ENCODE peak calls at places on chromosome 6, in four cellular contexts. Q is fibroblast of pulmonary artery, N is GM12878, W is ascending aorta. H is an unnamed sample.

GRCh38 chr6:67639161-67639560 is 995.9 kb upstream of the ADGRB3 start:
- DNase-seq in Q (peak), N (no peak), W (no peak), H (no peak)

GRCh38 chr6:155389130-155389529 is 66.5 kb downstream of the NOX3 start:
- DNase-seq in Q (peak), N (no peak), W (no peak), H (no peak)

GRCh38 chr6:45326698-45327417 is 1.3 kb upstream of the RUNX2 start:
- DNase-seq in Q (no peak), N (no peak), W (no peak), H (no peak)

GRCh38 chr6:2102316-2102883 is 143.0 kb downstream of the GMDS start:
- DNase-seq in Q (peak), N (no peak), W (no peak), H (no peak)

GRCh38 chr6:128731249-128732165 is 151.4 kb upstream of the LAMA2 start:
- DNase-seq in Q (peak), N (no peak), W (no peak), H (peak)

GRCh38 chr6:144219056-144219685 is 66.0 kb upstream of the UTRN start:
- DNase-seq in Q (peak), N (peak), W (no peak), H (no peak)

GRCh38 chr6:167932468-167933276 is 64.8 kb upstream of the KIF25 start:
- DNase-seq in Q (no peak), N (no peak), W (no peak), H (no peak)

GRCh38 chr6:130796313-130796905 is 30.8 kb upstream of the SMLR1 start:
- DNase-seq in Q (peak), N (no peak), W (no peak), H (no peak)

GRCh38 chr6:164039954-164040375 is 625.4 kb downstream of the QKI start:
- DNase-seq in Q (peak), N (no peak), W (no peak), H (peak)

GRCh38 chr6:44676246-44676790 is 288.8 kb downstream of the CDC5L start:
- DNase-seq in Q (no peak), N (no peak), W (no peak), H (no peak)

GRCh38 chr6:158376650-158377081 is 64.4 kb downstream of the TULP4 start:
- DNase-seq in Q (peak), N (no peak), W (no peak), H (no peak)

GRCh38 chr6:35562060-35562459 is 49.4 kb upstream of the TULP1 start:
- DNase-seq in Q (no peak), N (no peak), W (no peak), H (no peak)

GRCh38 chr6:16146527-16146955 is 17.7 kb downstream of the MYLIP start:
- DNase-seq in Q (no peak), N (no peak), W (no peak), H (no peak)

GRCh38 chr6:137297887-137298286 is 78.7 kb upstream of the IFNGR1 start:
- DNase-seq in Q (peak), N (no peak), W (no peak), H (no peak)

GRCh38 chr6:156862711-156863110 is 85.5 kb downstream of the ARID1B start:
- DNase-seq in Q (no peak), N (no peak), W (no peak), H (peak)

GRCh38 chr6:156984178-156984738 is 207.1 kb downstream of the ARID1B start:
- DNase-seq in Q (no peak), N (no peak), W (no peak), H (peak)

GRCh38 chr6:157241411-157241979 is 81.8 kb downstream of the TMEM242 start:
- DNase-seq in Q (no peak), N (no peak), W (no peak), H (no peak)

GRCh38 chr6:13908955-13909381 is 15.8 kb upstream of the RNF182 start:
- DNase-seq in Q (peak), N (peak), W (no peak), H (peak)

GRCh38 chr6:18277181-18278006 is 13.1 kb upstream of the DEK start:
- DNase-seq in Q (no peak), N (no peak), W (no peak), H (no peak)

GRCh38 chr6:32627831-32628230 is 9.4 kb upstream of the HLA-DQA1 start:
- DNase-seq in Q (peak), N (peak), W (peak), H (peak)

GRCh38 chr6:148550569-148550968 is 196.3 kb upstream of the UST start:
- DNase-seq in Q (peak), N (no peak), W (no peak), H (no peak)

GRCh38 chr6:91782789-91783188 is 1195.9 kb upstream of the MAP3K7 start:
- DNase-seq in Q (no peak), N (no peak), W (no peak), H (no peak)

GRCh38 chr6:6875818-6876470 is 231.8 kb upstream of the RREB1 start:
- DNase-seq in Q (peak), N (no peak), W (no peak), H (no peak)

GRCh38 chr6:35011096-35012041 is 122.3 kb downstream of the ANKS1A start:
- DNase-seq in Q (no peak), N (no peak), W (no peak), H (peak)

DNA sequence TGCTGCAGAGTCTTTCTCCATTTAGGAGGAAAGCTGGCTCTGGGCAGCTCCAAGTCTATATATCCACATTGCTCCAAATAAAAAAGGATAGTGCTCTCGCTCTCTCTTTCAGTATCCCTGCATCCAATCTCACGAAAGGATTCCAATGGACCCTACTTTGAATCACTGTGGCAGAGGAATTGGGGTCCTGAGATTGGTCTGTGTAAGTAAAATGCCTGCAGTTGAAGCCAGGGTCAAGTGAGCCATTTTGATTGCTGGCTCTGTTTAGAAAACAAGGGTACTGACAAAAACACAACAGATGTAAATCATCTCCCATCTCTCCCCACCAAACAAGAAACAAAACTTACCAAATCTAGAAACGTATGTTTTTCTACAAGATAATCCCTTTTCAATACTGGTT is 45.5 kb downstream of the RSPO3 start:
- DNase-seq in Q (no peak), N (no peak), W (no peak), H (no peak)
- TF ChIP-seq CTCF in Q (no peak), N (no peak), W (no peak), H (no peak)

GRCh38 chr6:3977875-3978711 is 100.8 kb downstream of the FAM217A start:
- DNase-seq in Q (peak), N (peak), W (peak), H (peak)
- TF ChIP-seq CTCF in Q (peak), N (peak), W (peak), H (peak)

GRCh38 chr6:135179920-135180457 is 1.1 kb upstream of the MYB start:
- DNase-seq in Q (no peak), N (no peak), W (no peak), H (peak)

GRCh38 chr6:135181333-135182119 is 418 bp downstream of the MYB start:
- DNase-seq in Q (no peak), N (no peak), W (peak), H (peak)

GRCh38 chr6:135182993-135183531 is 2.0 kb downstream of the MYB start:
- DNase-seq in Q (no peak), N (no peak), W (no peak), H (peak)

GRCh38 chr6:135182120-135182992 is 1.2 kb downstream of the MYB start:
- DNase-seq in Q (no peak), N (no peak), W (no peak), H (peak)

GRCh38 chr6:135180458-135181332 is at the start of gene MYB:
- DNase-seq in Q (peak), N (no peak), W (peak), H (peak)
- TF ChIP-seq CTCF in Q (no peak), N (no peak), W (no peak), H (no peak)

DNA sequence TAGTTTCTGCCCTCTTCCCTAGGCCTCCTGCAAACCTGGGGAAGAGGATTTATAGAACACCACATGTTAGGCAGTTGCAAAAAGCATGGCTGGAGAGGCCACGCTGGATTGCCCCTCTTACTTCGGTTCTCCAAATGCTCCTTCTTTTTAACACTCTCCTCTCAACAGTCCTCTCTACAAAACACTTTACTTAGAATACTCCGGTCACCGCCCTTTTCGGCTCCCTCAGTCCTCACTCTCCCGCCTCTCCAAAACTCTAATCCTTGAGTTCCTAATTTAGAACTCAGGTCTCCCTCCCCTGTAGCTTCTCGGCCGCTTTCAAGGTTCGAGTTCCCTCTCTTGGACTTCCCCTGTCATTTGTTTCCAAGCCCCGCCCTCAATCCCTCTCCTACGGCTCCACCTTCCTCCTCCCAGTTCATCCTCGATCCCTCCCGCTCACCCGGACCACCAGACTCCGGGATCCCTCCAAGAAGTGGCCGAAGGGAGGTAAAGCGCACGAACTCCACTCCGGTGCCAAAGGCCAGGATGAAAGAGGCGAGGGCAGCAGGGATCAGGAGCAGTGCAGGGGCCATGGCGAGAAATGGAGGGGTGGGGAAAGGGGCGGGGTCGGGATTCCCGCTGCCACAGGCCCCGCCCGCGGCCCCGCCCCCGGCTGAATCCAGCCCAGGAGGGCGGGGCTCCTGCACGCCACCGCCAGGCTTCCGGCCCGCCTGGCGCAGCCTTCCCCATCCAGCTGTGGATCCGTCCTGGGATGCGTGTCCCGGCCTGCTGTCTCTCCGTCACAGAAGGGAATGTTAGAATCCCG is at the start of gene NRM:
- DNase-seq in Q (peak), N (no peak), W (peak), H (peak)
- TF ChIP-seq CTCF in Q (no peak), N (no peak), W (no peak), H (no peak)

H was measured in activated CD8-positive, alpha-beta T cell treated with anti-CD3 and anti-CD28 coated beads for 36 hours.